ENCODE peak calls at places on chromosomes 13 and 19, in eight cellular contexts. Q is AG09319, K is mucosa of descending colon, Y is heart left ventricle, X is neural progenitor cell, U is cardiac fibroblast, E is kidney epithelial cell, V is lung. D is an unnamed sample.

GRCh38 chr19:7792286-7792685 is 29.2 kb downstream of the CLEC4M start:
- DNase-seq in K (no peak), V (no peak), U (peak; percentile 9), Y (no peak), Q (no peak), E (no peak), X (no peak), D (no peak)

GRCh38 chr19:38034153-38034835 is 127.3 kb downstream of the SIPA1L3 start:
- DNase-seq in Y (no peak), V (no peak), K (peak; percentile 32), Q (no peak), U (no peak), X (no peak), E (no peak), D (no peak)

GRCh38 chr19:18843960-18844359 is 12.2 kb downstream of the UPF1 start:
- DNase-seq in Y (no peak), V (no peak), K (no peak), X (no peak), Q (no peak), E (no peak), U (no peak), D (no peak)

GRCh38 chr19:6161271-6161850 is 25.9 kb downstream of the ACSBG2 start:
- DNase-seq in Q (no peak), E (no peak), X (peak; percentile 12), V (peak; percentile 56), U (no peak), Y (no peak), K (peak; percentile 13), D (no peak)

GRCh38 chr19:40724315-40724714 is 7.4 kb downstream of the ITPKC start:
- DNase-seq in Y (peak; percentile 32), Q (no peak), U (no peak), V (no peak), K (no peak), E (no peak), X (no peak), D (no peak)

GRCh38 chr13:20997301-20998061 is 63.9 kb downstream of the LATS2 start:
- DNase-seq in E (peak; percentile 43), Q (peak; percentile 89), K (peak; percentile 17), X (no peak), V (no peak), U (peak; percentile 93), Y (no peak), D (peak; percentile 36)

GRCh38 chr13:39561971-39562370 is 41.0 kb downstream of the LHFPL6 start:
- DNase-seq in K (no peak), V (no peak), Q (no peak), Y (no peak), X (no peak), E (no peak), U (no peak), D (no peak)

GRCh38 chr19:19866599-19867248 is 1.0 kb downstream of the ZNF253 start:
- DNase-seq in Y (no peak), V (peak; percentile 34), E (no peak), U (peak; percentile 3), K (peak; percentile 34), Q (no peak), X (peak; percentile 83), D (no peak)

GRCh38 chr13:74171621-74172020 is 37.4 kb upstream of the KLF12 start:
- DNase-seq in K (no peak), Q (peak; percentile 19), Y (no peak), X (no peak), E (no peak), V (no peak), U (no peak), D (no peak)

GRCh38 chr13:48939728-48940127 is 36.0 kb upstream of the FNDC3A start:
- DNase-seq in K (no peak), Q (no peak), X (no peak), V (no peak), U (no peak), E (no peak), Y (no peak), D (no peak)

GRCh38 chr13:78657699-78658629 is 991 bp downstream of the OBI1 start:
- DNase-seq in V (no peak), K (no peak), Q (no peak), U (peak; percentile 21), Y (no peak), X (no peak), E (no peak), D (no peak)

GRCh38 chr13:30581582-30581981 is 36.1 kb upstream of the USPL1 start:
- DNase-seq in E (no peak), V (no peak), K (peak; percentile 40), Q (no peak), Y (no peak), U (peak; percentile 33), X (peak; percentile 49), D (no peak)
- TF ChIP-seq CTCF in E (peak; percentile 7), V (peak; percentile 11), K (no peak), Q (peak; percentile 22), Y (peak; percentile 33), U (peak; percentile 17), X (peak; percentile 56), D (peak; percentile 70)

DNA sequence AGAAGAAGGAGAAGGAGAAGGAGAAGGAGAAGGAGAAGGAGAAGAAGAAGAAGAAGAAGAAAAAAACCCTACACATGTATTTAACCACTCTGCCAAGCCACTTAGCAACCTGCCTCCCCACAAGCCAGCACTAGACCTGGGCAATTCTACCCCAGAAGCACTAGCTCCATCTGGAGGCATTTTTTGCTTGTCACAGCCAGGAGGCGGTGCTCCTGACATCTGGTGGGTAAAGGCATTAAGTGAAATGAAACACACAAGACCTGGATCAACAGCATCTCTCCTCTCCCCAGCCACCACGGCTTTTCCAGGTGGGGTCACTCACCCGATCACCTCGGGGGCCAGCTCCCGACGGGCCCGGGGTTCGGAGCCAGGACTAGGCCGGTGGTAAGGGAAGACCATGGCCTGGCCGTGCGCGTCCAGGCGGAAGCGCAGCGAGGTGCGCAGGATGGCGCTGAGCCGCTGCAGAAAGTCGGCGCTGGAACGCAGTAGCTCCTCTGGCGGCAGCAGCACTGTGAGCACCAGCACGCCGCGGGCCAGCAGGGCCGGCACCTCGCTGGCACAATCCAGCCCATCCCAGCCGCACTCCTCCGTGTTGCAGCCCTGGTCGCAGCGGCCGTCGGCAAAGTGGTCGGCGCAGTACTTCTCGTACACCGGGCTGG is 26.9 kb downstream of the NOTCH3 start:
- DNase-seq in K (no peak), Y (no peak), E (no peak), U (no peak), X (no peak), Q (no peak), V (no peak), D (no peak)
- TF ChIP-seq CTCF in K (no peak), Y (peak; percentile 9), E (peak; percentile 13), U (peak; percentile 19), X (no peak), Q (peak; percentile 8), V (no peak), D (peak; percentile 37)

GRCh38 chr13:28273919-28274318 is 135.6 kb downstream of the PAN3 start:
- DNase-seq in Q (no peak), E (no peak), V (no peak), X (peak; percentile 6), Y (no peak), K (no peak), U (peak; percentile 3), D (no peak)
- TF ChIP-seq CTCF in Q (no peak), E (peak; percentile 3), V (no peak), X (peak; percentile 27), Y (no peak), K (no peak), U (no peak), D (peak; percentile 39)

DNA sequence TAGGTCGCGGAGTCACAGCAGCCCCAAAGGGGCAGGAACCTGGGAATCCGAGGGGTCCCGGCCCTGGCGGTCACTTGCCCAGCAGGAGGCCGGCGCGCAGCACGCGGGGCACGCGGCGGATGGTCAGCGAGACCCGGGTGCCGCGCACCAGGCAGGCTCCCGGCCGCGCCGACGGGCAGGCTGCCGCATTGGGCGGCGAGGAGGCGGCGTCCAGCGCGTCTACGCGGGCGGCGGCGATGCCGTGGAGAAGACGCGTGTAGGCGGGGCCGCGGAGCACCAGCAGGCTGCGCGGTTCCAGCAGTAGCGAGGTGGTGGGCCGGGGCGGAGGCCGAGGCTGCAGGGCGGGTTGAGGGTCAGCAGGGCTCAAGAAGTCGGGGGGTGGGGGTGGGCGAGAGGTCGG is 607 bp upstream of the SYNE4 start:
- DNase-seq in Y (peak; percentile 80), E (no peak), Q (no peak), K (peak; percentile 71), X (peak; percentile 84), V (peak; percentile 63), U (peak; percentile 74), D (no peak)
- TF ChIP-seq CTCF in Y (no peak), E (no peak), Q (no peak), K (no peak), X (no peak), V (no peak), U (no peak), D (peak; percentile 8)

GRCh38 chr13:111219950-111220349 is 100.5 kb upstream of the TEX29 start:
- DNase-seq in Q (no peak), K (no peak), U (no peak), Y (no peak), X (no peak), V (no peak), E (no peak), D (no peak)
- TF ChIP-seq CTCF in Q (no peak), K (no peak), U (no peak), Y (no peak), X (no peak), V (no peak), E (no peak), D (no peak)

GRCh38 chr13:26624572-26624971 is 67.1 kb downstream of the WASF3 start:
- DNase-seq in Q (no peak), X (no peak), K (no peak), U (no peak), Y (no peak), V (no peak), E (no peak), D (no peak)

GRCh38 chr13:26623125-26623524 is 65.6 kb downstream of the WASF3 start:
- DNase-seq in Q (no peak), K (no peak), X (no peak), U (no peak), E (no peak), Y (no peak), V (no peak), D (no peak)

GRCh38 chr13:26629260-26629659 is 71.8 kb downstream of the WASF3 start:
- DNase-seq in K (peak; percentile 43), Y (no peak), U (no peak), X (no peak), Q (no peak), E (no peak), V (no peak), D (no peak)

GRCh38 chr13:26628706-26629105 is 71.2 kb downstream of the WASF3 start:
- DNase-seq in V (no peak), E (no peak), X (peak; percentile 41), K (peak; percentile 27), U (peak; percentile 40), Q (no peak), Y (no peak), D (no peak)
- TF ChIP-seq CTCF in V (no peak), E (peak; percentile 15), X (peak; percentile 36), K (no peak), U (peak; percentile 33), Q (peak; percentile 33), Y (no peak), D (peak; percentile 59)

D was measured in chondrocyte.